ENCODE peak calls at places on chromosomes 16 and 17, in nine cellular contexts. One of them, this sample, is unnamed.

GRCh38 chr17:74981979-74982662 is 5.3 kb upstream of the CDR2L start:
- DNase-seq in EH: peak; percentile 70
- DNase-seq in germinal center: peak; percentile 86
- DNase-seq in ovary: peak; percentile 57
- DNase-seq in cerebellar cortex: peak; percentile 82
- DNase-seq in omental fat pad: no peak
- DNase-seq in DMS 273 treated with DMSO at 0.1 percent for 48 hours: no peak
- DNase-seq in stimulated activated CD4-positive, alpha-beta T cell treated with anti-CD3 and anti-CD28 coated beads, Interleukin-4, amount 100 ng/mL, for 24 hours: peak; percentile 79
- DNase-seq in GM10248: peak; percentile 75
- DNase-seq in this sample: no peak

GRCh38 chr17:57453841-57454240 is 197.5 kb downstream of the MSI2 start:
- DNase-seq in DMS 273 treated with DMSO at 0.1 percent for 48 hours: no peak
- DNase-seq in EH: no peak
- DNase-seq in GM10248: no peak
- DNase-seq in stimulated activated CD4-positive, alpha-beta T cell treated with anti-CD3 and anti-CD28 coated beads, Interleukin-4, amount 100 ng/mL, for 24 hours: no peak
- DNase-seq in omental fat pad: no peak
- DNase-seq in ovary: no peak
- DNase-seq in cerebellar cortex: no peak
- DNase-seq in germinal center: no peak
- DNase-seq in this sample: no peak

GRCh38 chr17:30314474-30314873 is 19.4 kb downstream of the TMIGD1 start:
- DNase-seq in cerebellar cortex: no peak
- DNase-seq in DMS 273 treated with DMSO at 0.1 percent for 48 hours: no peak
- DNase-seq in omental fat pad: no peak
- DNase-seq in ovary: no peak
- DNase-seq in EH: no peak
- DNase-seq in stimulated activated CD4-positive, alpha-beta T cell treated with anti-CD3 and anti-CD28 coated beads, Interleukin-4, amount 100 ng/mL, for 24 hours: no peak
- DNase-seq in germinal center: no peak
- DNase-seq in GM10248: no peak
- DNase-seq in this sample: no peak

GRCh38 chr16:63907251-63907650 is 1214.6 kb downstream of the CDH11 start:
- DNase-seq in GM10248: no peak
- DNase-seq in cerebellar cortex: no peak
- DNase-seq in omental fat pad: no peak
- DNase-seq in EH: no peak
- DNase-seq in stimulated activated CD4-positive, alpha-beta T cell treated with anti-CD3 and anti-CD28 coated beads, Interleukin-4, amount 100 ng/mL, for 24 hours: no peak
- DNase-seq in DMS 273 treated with DMSO at 0.1 percent for 48 hours: no peak
- DNase-seq in ovary: no peak
- DNase-seq in germinal center: no peak
- DNase-seq in this sample: no peak

GRCh38 chr16:74923766-74924460 is 61.0 kb downstream of the WDR59 start:
- DNase-seq in omental fat pad: no peak
- DNase-seq in germinal center: no peak
- DNase-seq in GM10248: no peak
- DNase-seq in stimulated activated CD4-positive, alpha-beta T cell treated with anti-CD3 and anti-CD28 coated beads, Interleukin-4, amount 100 ng/mL, for 24 hours: no peak
- DNase-seq in ovary: no peak
- DNase-seq in cerebellar cortex: no peak
- DNase-seq in EH: no peak
- DNase-seq in DMS 273 treated with DMSO at 0.1 percent for 48 hours: no peak
- DNase-seq in this sample: no peak

GRCh38 chr16:82979406-82980111 is 352.8 kb downstream of the CDH13 start:
- DNase-seq in GM10248: no peak
- DNase-seq in ovary: no peak
- DNase-seq in cerebellar cortex: no peak
- DNase-seq in DMS 273 treated with DMSO at 0.1 percent for 48 hours: no peak
- DNase-seq in stimulated activated CD4-positive, alpha-beta T cell treated with anti-CD3 and anti-CD28 coated beads, Interleukin-4, amount 100 ng/mL, for 24 hours: no peak
- DNase-seq in germinal center: no peak
- DNase-seq in EH: peak; percentile 40
- DNase-seq in omental fat pad: no peak
- DNase-seq in this sample: no peak

GRCh38 chr16:86171329-86171728 is 272.4 kb downstream of the IRF8 start:
- DNase-seq in ovary: no peak
- DNase-seq in germinal center: no peak
- DNase-seq in GM10248: no peak
- DNase-seq in EH: peak; percentile 58
- DNase-seq in DMS 273 treated with DMSO at 0.1 percent for 48 hours: no peak
- DNase-seq in omental fat pad: no peak
- DNase-seq in cerebellar cortex: no peak
- DNase-seq in stimulated activated CD4-positive, alpha-beta T cell treated with anti-CD3 and anti-CD28 coated beads, Interleukin-4, amount 100 ng/mL, for 24 hours: no peak
- DNase-seq in this sample: no peak

GRCh38 chr16:6667393-6667792 is 665.3 kb upstream of the RBFOX1 start:
- DNase-seq in EH: no peak
- DNase-seq in omental fat pad: no peak
- DNase-seq in ovary: no peak
- DNase-seq in cerebellar cortex: no peak
- DNase-seq in GM10248: no peak
- DNase-seq in stimulated activated CD4-positive, alpha-beta T cell treated with anti-CD3 and anti-CD28 coated beads, Interleukin-4, amount 100 ng/mL, for 24 hours: no peak
- DNase-seq in DMS 273 treated with DMSO at 0.1 percent for 48 hours: no peak
- DNase-seq in germinal center: no peak
- DNase-seq in this sample: no peak

GRCh38 chr16:48831081-48831722 is 221.2 kb upstream of the N4BP1 start:
- DNase-seq in DMS 273 treated with DMSO at 0.1 percent for 48 hours: peak; percentile 66
- DNase-seq in ovary: no peak
- DNase-seq in omental fat pad: no peak
- DNase-seq in EH: no peak
- DNase-seq in stimulated activated CD4-positive, alpha-beta T cell treated with anti-CD3 and anti-CD28 coated beads, Interleukin-4, amount 100 ng/mL, for 24 hours: no peak
- DNase-seq in GM10248: no peak
- DNase-seq in germinal center: peak; percentile 14
- DNase-seq in cerebellar cortex: no peak
- DNase-seq in this sample: no peak

GRCh38 chr16:73871076-73871475 is 425.5 kb upstream of the PSMD7 start:
- DNase-seq in EH: no peak
- DNase-seq in germinal center: no peak
- DNase-seq in GM10248: no peak
- DNase-seq in ovary: no peak
- DNase-seq in DMS 273 treated with DMSO at 0.1 percent for 48 hours: no peak
- DNase-seq in cerebellar cortex: no peak
- DNase-seq in omental fat pad: no peak
- DNase-seq in stimulated activated CD4-positive, alpha-beta T cell treated with anti-CD3 and anti-CD28 coated beads, Interleukin-4, amount 100 ng/mL, for 24 hours: no peak
- DNase-seq in this sample: no peak

GRCh38 chr17:6671431-6671830 is 19.9 kb downstream of the C17orf100 start:
- DNase-seq in GM10248: no peak
- DNase-seq in germinal center: no peak
- DNase-seq in DMS 273 treated with DMSO at 0.1 percent for 48 hours: no peak
- DNase-seq in stimulated activated CD4-positive, alpha-beta T cell treated with anti-CD3 and anti-CD28 coated beads, Interleukin-4, amount 100 ng/mL, for 24 hours: no peak
- DNase-seq in omental fat pad: no peak
- DNase-seq in ovary: no peak
- DNase-seq in cerebellar cortex: no peak
- DNase-seq in EH: no peak
- DNase-seq in this sample: no peak

GRCh38 chr16:53892155-53892554 is 188.2 kb downstream of the FTO start:
- DNase-seq in EH: peak; percentile 74
- DNase-seq in cerebellar cortex: peak; percentile 91
- DNase-seq in omental fat pad: peak; percentile 26
- DNase-seq in GM10248: peak; percentile 23
- DNase-seq in stimulated activated CD4-positive, alpha-beta T cell treated with anti-CD3 and anti-CD28 coated beads, Interleukin-4, amount 100 ng/mL, for 24 hours: peak; percentile 42
- DNase-seq in ovary: peak; percentile 46
- DNase-seq in DMS 273 treated with DMSO at 0.1 percent for 48 hours: no peak
- DNase-seq in germinal center: peak; percentile 6
- DNase-seq in this sample: no peak

GRCh38 chr17:1985686-1986085 is 39.4 kb downstream of the RTN4RL1 start:
- DNase-seq in EH: peak; percentile 16
- DNase-seq in omental fat pad: no peak
- DNase-seq in DMS 273 treated with DMSO at 0.1 percent for 48 hours: no peak
- DNase-seq in germinal center: no peak
- DNase-seq in stimulated activated CD4-positive, alpha-beta T cell treated with anti-CD3 and anti-CD28 coated beads, Interleukin-4, amount 100 ng/mL, for 24 hours: no peak
- DNase-seq in ovary: no peak
- DNase-seq in cerebellar cortex: no peak
- DNase-seq in GM10248: no peak
- DNase-seq in this sample: no peak